ENCODE peak calls at places on chromosomes 1 and 21, in four cellular contexts. H, J, D and E are unnamed samples.

GRCh38 chr1:91502882-91503184 is 2.2 kb downstream of the CDC7 start:
- DNase-seq in D (no peak), J (no peak), H (no peak), E (no peak)

GRCh38 chr21:34075099-34075425 is 1.7 kb downstream of the MRPS6 start:
- DNase-seq in H (no peak), J (no peak), D (no peak), E (no peak)

GRCh38 chr1:202047977-202048376 is 37.6 kb downstream of the ELF3 start:
- DNase-seq in J (no peak), H (no peak), D (no peak), E (no peak)

GRCh38 chr21:33884361-33885157 is 31.0 kb downstream of the ATP5PO start:
- DNase-seq in J (no peak), H (no peak), D (no peak), E (peak)

GRCh38 chr1:51768971-51769601 is 109.4 kb downstream of the NRDC start:
- DNase-seq in D (peak), J (no peak), H (no peak), E (no peak)

GRCh38 chr1:159936284-159936904 is 9.0 kb downstream of the IGSF9 start:
- DNase-seq in H (peak), J (peak), D (peak), E (peak)

GRCh38 chr1:177937931-177938330 is 31.9 kb downstream of the SEC16B start:
- DNase-seq in D (no peak), J (no peak), H (no peak), E (no peak)

GRCh38 chr1:8397511-8397910 is 79.6 kb downstream of the SLC45A1 start:
- DNase-seq in H (no peak), J (no peak), D (no peak), E (no peak)

GRCh38 chr1:41917835-41918449 is 780 bp downstream of the HIVEP3 start:
- DNase-seq in J (peak), H (peak), D (no peak), E (no peak)

GRCh38 chr1:110375490-110375889 is 15.3 kb downstream of the SLC16A4 start:
- DNase-seq in J (no peak), H (no peak), D (no peak), E (no peak)

GRCh38 chr1:166083887-166084286 is 82.9 kb downstream of the FAM78B start:
- DNase-seq in J (no peak), H (no peak), D (no peak), E (no peak)

GRCh38 chr1:52706136-52706670 is 8.1 kb upstream of the COA7 start:
- DNase-seq in J (no peak), H (no peak), D (no peak), E (no peak)

GRCh38 chr1:160046494-160047115 is 14.8 kb upstream of the PIGM start:
- DNase-seq in H (peak), D (peak), J (peak), E (no peak)

GRCh38 chr1:194295690-194296089 is 1109.3 kb upstream of the B3GALT2 start:
- DNase-seq in D (peak), H (no peak), J (no peak), E (no peak)

GRCh38 chr1:197967066-197967465 is 49.9 kb downstream of the LHX9 start:
- DNase-seq in H (no peak), D (no peak), J (no peak), E (no peak)

GRCh38 chr1:198018529-198018928 is 101.4 kb downstream of the LHX9 start:
- DNase-seq in J (no peak), H (no peak), D (peak), E (no peak)

GRCh38 chr21:29379517-29380054 is 80.9 kb downstream of the BACH1 start:
- DNase-seq in J (no peak), D (no peak), H (no peak), E (no peak)

GRCh38 chr1:235910357-235911299 is 43.9 kb upstream of the LYST start:
- DNase-seq in J (no peak), H (no peak), D (peak), E (no peak)

GRCh38 chr1:116330342-116330652 is 42.7 kb upstream of the ATP1A1 start:
- DNase-seq in H (no peak), J (no peak), D (no peak), E (no peak)

GRCh38 chr1:163874070-163874469 is 552.3 kb downstream of the NUF2 start:
- DNase-seq in H (no peak), J (no peak), D (no peak), E (no peak)

GRCh38 chr1:236064674-236065508 is at the start of gene NID1:
- DNase-seq in H (peak), D (peak), J (peak), E (peak)

GRCh38 chr1:52472384-52472783 is 68.0 kb downstream of the PRPF38A start:
- DNase-seq in D (no peak), J (no peak), H (no peak), E (no peak)

GRCh38 chr1:202292773-202293172 is 49.0 kb downstream of the UBE2T start:
- DNase-seq in H (no peak), J (no peak), D (no peak), E (no peak)

GRCh38 chr1:240417317-240417716 is 194.6 kb downstream of the GREM2 start:
- DNase-seq in H (no peak), D (no peak), J (no peak), E (no peak)

GRCh38 chr1:202072211-202072610 is 50.5 kb upstream of the GPR37L1 start:
- DNase-seq in J (no peak), H (no peak), D (no peak), E (no peak)

GRCh38 chr1:90835172-90835660 is 118.1 kb upstream of the BARHL2 start:
- DNase-seq in J (no peak), H (no peak), D (no peak), E (no peak)

GRCh38 chr21:44992608-44993031 is 52.8 kb downstream of the SLX9 start:
- DNase-seq in D (no peak), H (no peak), J (peak), E (no peak)
- H3K27ac ChIP-seq in D (no peak), H (no peak), J (no peak), E (peak)

GRCh38 chr1:28437924-28438699 is 67.7 kb upstream of the RCC1 start:
- DNase-seq in J (peak), D (peak), H (peak), E (peak)
- TF ChIP-seq POLR2A in J (peak), D (no peak), H (peak), E (peak)

DNA sequence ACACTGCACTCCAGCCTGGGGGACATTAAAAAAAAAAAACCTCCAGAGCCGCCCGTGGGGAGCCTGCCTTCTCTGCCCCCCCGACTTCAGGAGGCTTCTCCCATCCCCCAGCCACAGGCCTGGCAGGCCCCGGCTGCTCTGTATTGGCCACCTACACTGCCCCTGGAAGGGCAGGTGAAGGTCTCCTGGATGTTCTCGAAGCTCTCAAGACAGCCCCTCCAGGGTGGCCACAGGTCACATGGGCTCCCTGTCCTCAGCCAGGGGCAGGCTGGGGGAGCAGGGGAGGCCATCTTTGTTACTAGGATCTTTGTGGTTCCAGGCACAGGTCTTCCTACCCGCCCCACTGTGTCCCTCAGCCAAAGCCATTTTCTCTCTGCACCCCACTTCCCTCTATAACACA is 32.8 kb downstream of the PADI6 start:
- DNase-seq in J (no peak), D (no peak), H (no peak), E (no peak)
- H3K27ac ChIP-seq in J (no peak), D (no peak), H (no peak), E (no peak)

DNA sequence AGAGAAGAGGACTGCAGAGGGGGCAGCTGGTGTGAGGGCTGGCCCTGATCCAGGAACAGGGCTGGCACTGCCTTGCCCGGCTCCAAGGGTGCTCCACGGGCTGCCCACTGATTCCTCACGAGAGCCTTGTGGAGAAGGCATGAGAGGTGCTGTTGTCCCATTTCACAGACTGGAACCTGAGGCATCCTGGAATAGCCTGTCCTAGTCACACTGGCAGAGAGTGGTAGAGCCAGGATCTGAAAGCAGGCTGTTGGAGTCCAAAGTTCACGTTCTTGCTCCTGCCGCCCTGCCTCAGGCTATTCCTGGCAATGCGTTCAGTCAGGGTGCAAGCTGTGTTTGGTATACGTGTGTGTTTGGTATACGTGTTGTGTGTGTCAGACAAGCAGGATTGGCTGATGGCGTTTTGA is 1.8 kb downstream of the RER1 start:
- DNase-seq in J (no peak), D (no peak), H (no peak), E (no peak)
- TF ChIP-seq POLR2A in J (no peak), D (no peak), H (no peak), E (no peak)

DNA sequence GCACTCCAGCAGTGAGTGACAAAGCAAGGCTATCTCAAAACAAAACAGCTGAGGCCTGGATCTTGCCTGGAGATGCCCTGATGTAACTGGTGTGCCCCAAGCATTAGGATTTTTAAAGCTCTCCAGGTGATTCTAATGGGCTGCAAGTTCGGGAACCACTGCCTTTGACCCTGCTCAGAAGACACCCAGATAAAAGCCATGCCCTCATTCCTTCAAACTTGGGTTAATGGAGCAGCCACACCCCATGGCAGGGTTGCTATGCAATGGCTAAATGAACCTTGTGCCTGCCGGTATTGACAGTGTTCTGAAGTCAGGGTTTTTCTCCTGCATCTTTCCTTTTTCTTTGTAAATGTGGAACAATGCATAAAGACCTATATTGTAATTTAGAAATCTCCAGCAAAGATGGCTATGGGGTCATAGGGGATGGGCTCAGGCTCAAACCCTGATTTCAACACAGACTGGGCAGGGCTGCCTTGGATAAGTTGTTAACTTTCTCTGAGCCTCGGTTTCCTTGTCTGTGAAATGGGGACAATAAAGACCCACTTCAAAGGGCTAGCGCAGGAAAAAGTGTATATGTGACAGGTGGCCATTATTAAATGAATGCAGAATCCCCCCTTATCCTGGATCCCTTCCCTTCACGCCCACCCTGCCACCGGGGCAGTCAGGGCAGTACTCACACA is 453 bp downstream of the TFF3 start:
- DNase-seq in J (no peak), H (no peak), D (no peak), E (no peak)
- H3K27ac ChIP-seq in J (no peak), H (no peak), D (no peak), E (no peak)

GRCh38 chr1:22056043-22056442 is 3.5 kb downstream of the CDC42 start:
- DNase-seq in D (no peak), H (no peak), J (no peak), E (no peak)

GRCh38 chr1:22055463-22055862 is 3.0 kb downstream of the CDC42 start:
- DNase-seq in J (no peak), H (no peak), D (no peak), E (no peak)

GRCh38 chr1:22053861-22054770 is 1.6 kb downstream of the CDC42 start:
- DNase-seq in H (no peak), D (no peak), J (no peak), E (no peak)

GRCh38 chr1:22057861-22058260 is 5.4 kb downstream of the CDC42 start:
- DNase-seq in J (no peak), D (no peak), H (no peak), E (no peak)

DNA sequence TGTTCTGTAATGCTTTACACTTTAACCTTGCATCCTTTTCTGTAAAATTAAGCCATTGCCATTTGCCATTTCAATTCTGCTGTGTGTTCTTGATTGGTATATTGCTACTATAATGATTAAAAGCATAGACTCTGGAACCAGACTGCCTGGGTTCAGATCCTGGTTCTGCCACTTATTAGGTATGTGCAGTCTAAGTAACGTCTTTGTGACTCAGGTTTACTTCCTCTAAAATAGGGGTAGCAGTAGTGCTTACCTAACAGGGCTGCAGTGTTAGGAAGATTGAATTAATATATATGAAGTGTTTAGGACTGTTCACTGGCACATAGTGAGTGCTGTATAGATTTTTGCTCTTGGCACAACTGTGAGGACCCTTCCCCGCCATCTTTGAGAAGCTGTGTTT is 4.4 kb downstream of the CDC42 start:
- DNase-seq in J (no peak), H (no peak), D (no peak), E (no peak)
- TF ChIP-seq POLR2A in J (no peak), H (no peak), D (no peak), E (no peak)

GRCh38 chr1:243712890-243713425 is 137.1 kb downstream of the AKT3 start:
- DNase-seq in J (no peak), D (no peak), H (no peak), E (no peak)
- H3K27ac ChIP-seq in J (no peak), D (no peak), H (no peak), E (no peak)

DNA sequence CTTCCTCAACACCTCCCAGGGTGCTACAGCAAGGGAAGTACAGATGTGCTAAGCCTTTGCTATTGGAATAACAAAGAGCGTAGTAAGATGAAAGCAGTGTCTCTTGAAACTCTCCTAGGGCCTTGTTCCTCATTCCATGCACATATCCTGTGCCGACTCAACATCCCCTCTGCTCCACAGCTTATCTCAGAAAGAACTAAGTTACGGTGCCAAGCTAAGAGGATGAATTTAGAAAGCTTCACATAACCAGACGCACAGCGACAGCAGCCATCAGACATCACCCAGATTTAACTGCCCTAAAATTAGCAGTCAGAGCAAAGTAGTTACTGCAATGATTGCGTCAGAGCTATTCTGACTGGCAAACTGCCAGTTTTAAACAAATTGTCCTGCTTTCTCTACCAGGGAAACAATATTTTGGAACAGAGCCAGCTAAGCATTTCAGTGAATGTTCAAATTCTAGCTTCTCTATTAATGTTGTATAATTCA is 9.5 kb downstream of the SIPA1L2 start:
- DNase-seq in J (no peak), D (no peak), H (peak), E (peak)
- TF ChIP-seq POLR2A in J (peak), D (no peak), H (no peak), E (no peak)

GRCh38 chr1:154453577-154454352 is 48.3 kb upstream of the TDRD10 start:
- DNase-seq in H (no peak), J (no peak), D (no peak), E (no peak)
- H3K27ac ChIP-seq in H (no peak), J (no peak), D (no peak), E (peak)